ENCODE peak calls at places on chromosomes 12 and 14, in six cellular contexts. V is foreskin fibroblast, E is stomach, X is esophagus squamous epithelium, C is fibroblast of mammary gland, J is heart left ventricle. P is an unnamed sample.

GRCh38 chr12:3137268-3137761 is 60.1 kb downstream of the TSPAN9 start:
- DNase-seq in V (peak; percentile 78), E (no peak), X (no peak), C (peak; percentile 55), J (peak; percentile 87), P (peak; percentile 87)

GRCh38 chr12:116855744-116856470 is 25.3 kb downstream of the HRK start:
- DNase-seq in V (no peak), E (no peak), X (no peak), C (no peak), J (no peak), P (peak; percentile 82)

GRCh38 chr12:127652281-127652680 is 614.7 kb upstream of the TMEM132C start:
- DNase-seq in V (no peak), E (no peak), X (no peak), C (no peak), J (no peak), P (no peak)

GRCh38 chr12:113860950-113861349 is 105.2 kb downstream of the RBM19 start:
- DNase-seq in V (peak; percentile 83), E (no peak), X (no peak), C (peak; percentile 92), J (no peak), P (no peak)

GRCh38 chr12:862303-862911 is 87.1 kb downstream of the RAD52 start:
- DNase-seq in V (no peak), E (no peak), X (no peak), C (no peak), J (no peak), P (no peak)

GRCh38 chr12:130686511-130686981 is 29.6 kb downstream of the RIMBP2 start:
- DNase-seq in V (no peak), E (no peak), X (no peak), C (no peak), J (no peak), P (no peak)

GRCh38 chr14:95953111-95953724 is 76.6 kb downstream of the TUNAR start:
- DNase-seq in V (peak; percentile 8), E (no peak), X (no peak), C (peak; percentile 1), J (no peak), P (no peak)

GRCh38 chr14:105881021-105881930 is 354.9 kb downstream of the TMEM121 start:
- DNase-seq in V (no peak), E (peak; percentile 22), X (no peak), C (no peak), J (no peak), P (peak; percentile 61)

GRCh38 chr14:52950898-52951729 is at the start of gene FERMT2:
- DNase-seq in V (peak; percentile 95), E (peak; percentile 86), X (no peak), C (peak; percentile 77), J (peak; percentile 93), P (peak; percentile 96)

GRCh38 chr12:118064608-118065007 is 3.6 kb upstream of the WSB2 start:
- DNase-seq in V (peak; percentile 14), E (no peak), X (no peak), C (no peak), J (no peak), P (no peak)

GRCh38 chr12:20410746-20411145 is 42.4 kb downstream of the PDE3A start:
- DNase-seq in V (no peak), E (no peak), X (no peak), C (no peak), J (no peak), P (no peak)

GRCh38 chr14:32252030-32252670 is 49.1 kb upstream of the RNU6-8 start:
- DNase-seq in V (peak; percentile 83), E (peak; percentile 43), X (no peak), C (peak; percentile 78), J (peak; percentile 37), P (no peak)

GRCh38 chr12:29674463-29674862 is 109.3 kb downstream of the TMTC1 start:
- DNase-seq in V (no peak), E (no peak), X (no peak), C (no peak), J (no peak), P (no peak)

GRCh38 chr14:92486881-92487280 is 26.7 kb upstream of the RIN3 start:
- DNase-seq in V (no peak), E (no peak), X (no peak), C (peak; percentile 10), J (no peak), P (no peak)

GRCh38 chr12:46562625-46563228 is 190.2 kb upstream of the SLC38A2 start:
- DNase-seq in V (peak; percentile 93), E (no peak), X (no peak), C (peak; percentile 94), J (no peak), P (no peak)

GRCh38 chr12:92288533-92288932 is 142.9 kb upstream of the BTG1 start:
- DNase-seq in V (no peak), E (no peak), X (no peak), C (no peak), J (peak; percentile 31), P (no peak)

GRCh38 chr12:120397827-120398563 is 29.0 kb upstream of the MSI1 start:
- DNase-seq in V (no peak), E (peak; percentile 35), X (no peak), C (no peak), J (no peak), P (no peak)

GRCh38 chr12:49703647-49704137 is 3.5 kb downstream of the FMNL3 start:
- DNase-seq in V (peak; percentile 68), E (no peak), X (no peak), C (peak; percentile 88), J (no peak), P (no peak)

GRCh38 chr12:130783110-130783715 is 55.8 kb downstream of the STX2 start:
- DNase-seq in V (no peak), E (no peak), X (no peak), C (no peak), J (no peak), P (no peak)

GRCh38 chr12:54033106-54033979 is 493 bp downstream of the HOXC5 start:
- DNase-seq in V (peak; percentile 76), E (peak; percentile 54), X (no peak), C (peak; percentile 60), J (no peak), P (peak; percentile 90)

GRCh38 chr14:92753250-92753649 is 4.8 kb upstream of the LGMN start:
- DNase-seq in V (no peak), E (no peak), X (no peak), C (no peak), J (peak; percentile 52), P (no peak)

GRCh38 chr14:92760524-92760805 is 12.0 kb upstream of the LGMN start:
- DNase-seq in V (no peak), E (no peak), X (no peak), C (no peak), J (no peak), P (no peak)

GRCh38 chr14:50882932-50883826 is 11.3 kb downstream of the ABHD12B start:
- DNase-seq in V (no peak), E (peak; percentile 26), X (no peak), C (no peak), J (no peak), P (no peak)

GRCh38 chr14:32319368-32320049 is 9.6 kb upstream of the AKAP6 start:
- DNase-seq in V (peak; percentile 35), E (no peak), X (no peak), C (peak; percentile 50), J (no peak), P (no peak)

DNA sequence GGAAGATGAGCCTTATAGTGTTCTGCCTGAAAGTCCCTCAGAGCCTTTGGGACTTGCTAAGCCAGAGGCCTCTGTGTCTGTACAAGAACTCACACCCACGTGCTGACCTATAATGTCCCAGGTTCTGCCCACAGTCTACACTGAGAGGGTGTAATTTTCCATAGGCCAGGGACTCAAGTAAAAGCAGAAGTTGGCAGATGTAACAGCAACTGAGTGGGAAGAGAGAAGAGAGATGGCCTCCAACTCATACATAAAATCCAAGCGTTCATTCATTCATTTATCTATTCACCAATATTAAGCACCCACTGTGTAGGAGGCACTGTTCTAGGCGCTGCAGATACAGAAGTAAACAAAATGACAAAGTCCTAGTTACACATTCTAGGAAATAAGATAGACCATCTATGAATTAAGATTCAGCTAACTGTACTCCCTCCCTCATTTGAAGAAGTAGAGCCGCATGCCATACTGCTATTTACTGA is 41.7 kb upstream of the MDM1 start:
- DNase-seq in V (no peak), E (no peak), X (no peak), C (no peak), J (no peak), P (no peak)
- H3K4me3 ChIP-seq in V (no peak overlapping the region), E (no peak overlapping the region), X (no peak overlapping the region), C (no peak overlapping the region), J (no peak overlapping the region), P (no peak overlapping the region)

DNA sequence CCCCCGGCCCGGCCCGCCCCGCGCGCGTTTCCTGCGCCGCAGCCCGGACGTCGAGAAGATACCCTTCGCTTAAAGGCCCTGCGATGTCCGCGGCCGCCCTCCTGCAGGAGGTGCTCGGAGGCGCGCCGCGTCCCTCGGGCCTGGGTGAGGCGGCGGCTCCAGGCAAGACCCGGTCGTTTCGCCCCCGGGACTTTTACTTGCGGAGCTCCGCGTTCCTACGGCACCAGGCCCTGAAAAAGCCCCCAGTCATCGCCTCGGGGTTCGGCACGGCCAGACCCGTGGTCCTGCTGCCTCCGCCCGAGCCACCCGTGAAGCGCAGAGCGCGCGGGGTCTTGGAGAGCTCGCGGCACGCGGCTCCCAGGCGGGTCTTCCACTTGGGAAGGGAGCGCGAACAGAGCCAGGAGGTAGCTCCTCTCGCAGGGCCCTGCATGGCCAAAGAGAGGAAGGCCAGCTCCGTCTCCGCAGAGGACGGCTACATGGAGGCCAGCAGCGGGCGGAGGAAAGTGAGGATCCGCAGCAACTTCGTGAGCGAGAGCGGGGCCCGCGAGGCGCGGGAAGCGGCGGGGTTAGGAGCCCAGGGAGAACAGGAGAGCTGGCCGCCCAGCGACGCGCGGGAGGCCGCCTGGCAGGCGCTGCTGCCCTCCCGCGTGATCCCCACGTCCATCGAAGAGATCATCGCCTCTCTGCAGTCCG is 26.9 kb downstream of the TTC6 start:
- DNase-seq in V (peak; percentile 47), E (no peak), X (no peak), C (peak; percentile 20), J (no peak), P (peak; percentile 68)
- H3K4me3 ChIP-seq in V (peak overlapping the region; percentile 43), E (no peak overlapping the region), X (no peak overlapping the region), C (peak overlapping the region; percentile 31), J (peak overlapping the region; percentile 22), P (no peak overlapping the region)

GRCh38 chr12:112607427-112607826 is 184.1 kb upstream of the RPH3A start:
- DNase-seq in V (no peak), E (no peak), X (no peak), C (no peak), J (no peak), P (no peak)
- H3K4me3 ChIP-seq in V (no peak overlapping the region), E (no peak overlapping the region), X (no peak overlapping the region), C (no peak overlapping the region), J (no peak overlapping the region), P (no peak overlapping the region)

DNA sequence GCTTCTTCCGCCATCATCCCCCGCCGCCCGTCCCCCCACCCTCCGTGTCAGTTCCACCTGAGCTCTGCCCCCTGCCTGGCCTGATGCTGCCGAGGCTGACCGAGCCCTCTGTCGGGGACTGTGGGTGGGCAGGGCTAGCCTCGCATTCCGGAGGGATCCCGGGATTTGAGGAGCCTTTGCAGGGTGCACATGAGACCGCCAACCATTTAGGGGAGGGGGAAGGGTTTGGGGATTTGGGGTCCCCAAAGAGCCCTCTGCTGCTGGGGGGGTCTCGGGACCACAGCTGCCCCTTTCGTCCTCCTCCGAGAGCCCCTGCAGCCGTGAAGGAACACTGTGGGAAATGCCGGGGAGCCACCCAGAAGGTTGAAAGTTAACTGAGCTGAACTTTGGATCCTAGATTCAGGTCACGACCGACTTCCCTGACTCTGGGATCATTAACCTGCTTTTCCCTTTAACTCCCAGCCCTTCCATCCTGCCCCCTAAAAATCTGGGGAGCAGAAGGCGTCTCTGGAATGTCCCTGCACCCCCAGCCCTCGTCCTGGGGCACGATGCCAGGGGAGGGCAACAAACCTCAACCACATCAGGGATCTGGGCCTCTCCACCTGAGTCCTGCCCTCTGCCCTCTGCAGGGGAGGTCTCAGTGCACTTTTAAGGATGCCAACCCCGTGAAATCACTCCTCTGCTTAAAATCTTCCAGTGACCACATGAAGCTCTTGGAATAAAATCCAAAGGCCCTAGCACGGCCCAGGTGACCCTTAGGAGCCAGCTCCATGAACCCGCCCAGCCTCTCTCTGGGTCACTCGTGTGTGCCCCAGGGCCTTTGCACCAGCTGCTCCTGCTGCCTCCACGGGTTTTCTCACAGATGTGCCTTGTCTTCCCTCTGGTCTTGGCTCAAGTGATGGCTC is 94.9 kb downstream of the RFLNA start:
- DNase-seq in V (no peak), E (no peak), X (no peak), C (no peak), J (no peak), P (no peak)
- H3K4me3 ChIP-seq in V (peak overlapping the region; percentile 57), E (peak overlapping the region; percentile 52), X (no peak overlapping the region), C (peak overlapping the region; percentile 57), J (peak overlapping the region; percentile 75), P (peak overlapping the region; percentile 43)

P was measured in kidney.